ENCODE peak calls at places on chromosomes 3 and 15, in four cellular contexts. A, U, S and V are unnamed samples.

GRCh38 chr15:101526442-101526841 is 36.9 kb upstream of the PCSK6 start:
- DNase-seq in U (no peak), S (no peak), A (no peak), V (no peak)

GRCh38 chr15:83320831-83321230 is 36.4 kb upstream of the BNC1 start:
- DNase-seq in U (no peak), S (no peak), A (no peak), V (peak; percentile 40)

GRCh38 chr3:12308517-12308916 is 19.6 kb downstream of the PPARG start:
- DNase-seq in S (peak; percentile 75), A (no peak), U (peak; percentile 93), V (peak; percentile 88)

GRCh38 chr15:75904241-75904631 is 558 bp downstream of the FBXO22 start:
- DNase-seq in S (peak; percentile 34), U (no peak), A (no peak), V (peak; percentile 37)

GRCh38 chr3:49158108-49158709 is 7.9 kb downstream of the CCDC71 start:
- DNase-seq in U (no peak), A (no peak), S (no peak), V (peak; percentile 23)

GRCh38 chr3:177262396-177262795 is 65.1 kb upstream of the TBL1XR1 start:
- DNase-seq in U (no peak), S (peak; percentile 11), A (no peak), V (peak; percentile 22)

GRCh38 chr15:28112101-28112760 is 13.1 kb upstream of the OCA2 start:
- DNase-seq in A (no peak), S (no peak), U (no peak), V (no peak)

GRCh38 chr3:59654120-59654952 is 604.5 kb upstream of the CFAP20DC start:
- DNase-seq in A (no peak), U (no peak), S (no peak), V (peak; percentile 38)

GRCh38 chr3:88282519-88283241 is 132.9 kb downstream of the C3orf38 start:
- DNase-seq in S (no peak), A (no peak), U (no peak), V (no peak)

GRCh38 chr3:130582457-130583155 is 65.6 kb downstream of the COL6A6 start:
- DNase-seq in A (no peak), S (no peak), U (no peak), V (no peak)

GRCh38 chr3:178041931-178042330 is 494.3 kb upstream of the KCNMB2 start:
- DNase-seq in S (no peak), U (no peak), A (no peak), V (no peak)

GRCh38 chr15:69718916-69719315 is 266.3 kb downstream of the RPLP1 start:
- DNase-seq in A (no peak), U (no peak), S (no peak), V (no peak)

GRCh38 chr3:138180375-138181029 is 5.8 kb upstream of the DBR1 start:
- DNase-seq in A (no peak), S (peak; percentile 57), U (no peak), V (peak; percentile 57)

GRCh38 chr15:90221251-90221900 is 12.4 kb downstream of the CIB1 start:
- DNase-seq in A (no peak), U (peak; percentile 56), S (peak; percentile 71), V (peak; percentile 92)

GRCh38 chr3:177973241-177973840 is 562.9 kb upstream of the KCNMB2 start:
- DNase-seq in A (no peak), U (no peak), S (peak; percentile 40), V (peak; percentile 43)

GRCh38 chr15:39113741-39114140 is 467.1 kb upstream of the THBS1 start:
- DNase-seq in S (no peak), U (no peak), A (no peak), V (no peak)

GRCh38 chr3:25293736-25294135 is 134.3 kb upstream of the RARB start:
- DNase-seq in S (no peak), U (no peak), A (no peak), V (peak; percentile 8)

GRCh38 chr3:20310629-20311028 is 124.6 kb upstream of the SGO1 start:
- DNase-seq in S (no peak), A (no peak), U (no peak), V (no peak)

GRCh38 chr15:74406992-74407705 is 26.6 kb downstream of the SEMA7A start:
- DNase-seq in U (peak; percentile 73), A (no peak), S (peak; percentile 85), V (peak; percentile 94)

GRCh38 chr3:108103040-108103751 is 12.4 kb upstream of the CD47 start:
- DNase-seq in S (no peak), A (no peak), U (no peak), V (no peak)

GRCh38 chr15:64566102-64566501 is 105.7 kb downstream of the ZNF609 start:
- DNase-seq in S (no peak), A (no peak), U (no peak), V (no peak)

GRCh38 chr3:126102530-126102951 is 18.6 kb upstream of the SLC41A3 start:
- DNase-seq in A (no peak), S (no peak), U (peak; percentile 34), V (peak; percentile 15)

GRCh38 chr3:137360531-137361201 is 402.9 kb downstream of the IL20RB start:
- DNase-seq in S (no peak), A (no peak), U (no peak), V (no peak)

GRCh38 chr3:3015472-3016089 is 94.6 kb downstream of the IL5RA start:
- DNase-seq in A (peak; percentile 24), S (no peak), U (no peak), V (peak; percentile 12)

GRCh38 chr15:62879770-62880169 is 162.8 kb upstream of the TPM1 start:
- DNase-seq in S (no peak), U (no peak), A (no peak), V (no peak)

GRCh38 chr3:63386568-63386967 is 108.5 kb downstream of the SYNPR start:
- DNase-seq in U (no peak), A (no peak), S (no peak), V (peak; percentile 24)

GRCh38 chr15:63444607-63445006 is 59.8 kb upstream of the USP3 start:
- DNase-seq in S (no peak), A (no peak), U (no peak), V (no peak)

GRCh38 chr3:20529911-20530310 is 343.9 kb upstream of the SGO1 start:
- DNase-seq in A (no peak), S (no peak), U (no peak), V (no peak)

GRCh38 chr3:49022751-49023171 is 840 bp downstream of the NDUFAF3 start:
- DNase-seq in S (no peak), U (no peak), A (no peak), V (no peak)

GRCh38 chr3:46660543-46661523 is 32.6 kb downstream of the ALS2CL start:
- DNase-seq in S (no peak), A (no peak), U (no peak), V (no peak)

GRCh38 chr3:140453750-140454149 is 224.1 kb upstream of the TRIM42 start:
- DNase-seq in S (no peak), U (no peak), A (no peak), V (no peak)

GRCh38 chr3:51974277-51974962 is 444 bp upstream of the ABHD14A start:
- DNase-seq in U (no peak), A (no peak), S (no peak), V (no peak)

GRCh38 chr3:151835751-151836550 is 22.0 kb downstream of the AADAC start:
- DNase-seq in S (peak; percentile 53), U (no peak), A (no peak), V (peak; percentile 65)

DNA sequence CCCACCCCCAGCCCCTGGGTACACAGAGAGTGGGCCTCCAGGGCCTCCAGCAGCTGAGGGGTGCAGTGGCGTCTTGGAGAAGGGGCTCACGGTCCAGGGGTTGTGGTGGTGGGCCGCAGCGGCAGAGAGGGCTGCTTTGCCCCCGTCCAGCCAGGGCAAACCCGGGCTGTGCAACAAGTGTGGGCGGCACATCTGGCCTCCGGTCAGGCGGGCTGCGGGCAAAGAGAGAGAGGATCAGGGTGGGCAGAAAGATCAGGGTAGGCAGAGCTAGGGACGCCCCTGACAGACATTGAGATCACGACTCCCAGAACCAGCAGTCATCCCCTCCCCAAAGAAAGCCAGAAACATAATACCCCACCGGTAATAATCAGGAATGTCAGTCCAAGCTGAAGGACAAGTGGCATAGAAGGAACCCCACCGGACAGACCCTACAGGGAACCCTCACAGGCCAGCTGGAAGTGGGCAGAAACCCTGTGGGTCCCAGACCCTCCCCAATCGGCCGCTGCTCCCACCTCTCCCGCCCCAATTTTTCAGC is 6.8 kb downstream of the GATA2 start:
- DNase-seq in S (no peak), A (no peak), U (no peak), V (no peak)
- H3K4me3 ChIP-seq in S (no peak overlapping the region), A (no peak overlapping the region), U (peak overlapping the region; percentile 82), V (no peak overlapping the region)

GRCh38 chr3:156554515-156554841 is 439 bp downstream of the SSR3 start:
- DNase-seq in U (no peak), S (no peak), A (no peak), V (no peak)
- TF ChIP-seq CTCF in U (no peak), S (no peak), A (no peak), V (no peak)

GRCh38 chr3:36923981-36924747 is 20.7 kb downstream of the TRANK1 start:
- DNase-seq in S (no peak), A (no peak), U (no peak), V (no peak)
- H3K4me3 ChIP-seq in S (no peak overlapping the region), A (no peak overlapping the region), U (no peak overlapping the region), V (no peak overlapping the region)

GRCh38 chr3:111904376-111905241 is 45.5 kb downstream of the PHLDB2 start:
- DNase-seq in U (peak; percentile 94), A (no peak), S (peak; percentile 80), V (peak; percentile 95)
- TF ChIP-seq CTCF in U (no peak), A (no peak), S (peak; percentile 24), V (no peak)

GRCh38 chr3:171457263-171458055 is 2.7 kb downstream of the TNIK start:
- DNase-seq in U (no peak), S (no peak), A (no peak), V (no peak)
- H3K4me3 ChIP-seq in U (no peak overlapping the region), S (peak overlapping the region; percentile 79), A (peak overlapping the region; percentile 90), V (no peak overlapping the region)

GRCh38 chr3:111299070-111299672 is 227.6 kb downstream of the NECTIN3 start:
- DNase-seq in A (no peak), U (no peak), S (peak; percentile 27), V (peak; percentile 51)
- TF ChIP-seq CTCF in A (no peak), U (no peak), S (peak; percentile 47), V (peak; percentile 18)

GRCh38 chr3:128725547-128725931 is 444 bp upstream of the RAB7A start:
- DNase-seq in A (peak; percentile 24), S (no peak), U (no peak), V (no peak)
- H3K4me3 ChIP-seq in A (peak overlapping the region; percentile 77), S (peak overlapping the region; percentile 98), U (peak overlapping the region; percentile 18), V (no peak overlapping the region)

GRCh38 chr3:33439421-33440327 is 531 bp downstream of the UBP1 start:
- DNase-seq in S (peak; percentile 18), U (no peak), A (no peak), V (peak; percentile 25)
- TF ChIP-seq CTCF in S (peak; percentile 21), U (peak; percentile 27), A (peak; percentile 27), V (no peak)

GRCh38 chr15:66841953-66842681 is 140.1 kb downstream of the SMAD6 start:
- DNase-seq in S (peak; percentile 90), A (no peak), U (peak; percentile 59), V (peak; percentile 85)
- H3K4me3 ChIP-seq in S (peak overlapping the region; percentile 38), A (no peak overlapping the region), U (peak overlapping the region; percentile 58), V (peak overlapping the region; percentile 39)